ENCODE peak calls at places on chromosomes 3 and 15, in ten cellular contexts. O, P, N, X, S, K, T, Y, W and E are unnamed samples.

GRCh38 chr3:14806641-14807263 is 12.0 kb upstream of the FGD5 start:
- DNase-seq in W (peak; percentile 40), Y (no peak), S (no peak), K (no peak), T (no peak), P (no peak), O (no peak), N (no peak), X (no peak), E (no peak)

GRCh38 chr15:64809649-64810498 is 15.6 kb downstream of the PIF1 start:
- DNase-seq in O (no peak), T (peak; percentile 79), W (peak; percentile 78), N (peak; percentile 71), K (peak; percentile 85), Y (no peak), X (peak; percentile 83), S (peak; percentile 89), P (peak; percentile 75), E (peak; percentile 25)

GRCh38 chr15:51603002-51603401 is 19.6 kb downstream of the DMXL2 start:
- DNase-seq in P (no peak), O (no peak), W (no peak), S (no peak), K (no peak), T (no peak), N (no peak), Y (no peak), X (no peak), E (no peak)

GRCh38 chr3:144809381-144809780 is 837.8 kb downstream of the DIPK2A start:
- DNase-seq in K (no peak), S (no peak), P (no peak), X (no peak), O (no peak), N (no peak), Y (no peak), W (no peak), T (no peak), E (no peak)

GRCh38 chr3:195906865-195907729 is 1.3 kb downstream of the TNK2 start:
- DNase-seq in K (peak; percentile 79), W (no peak), X (peak; percentile 54), S (peak; percentile 44), T (peak; percentile 67), P (peak; percentile 16), N (no peak), Y (no peak), O (no peak), E (no peak)

GRCh38 chr3:60917136-60917535 is 334.1 kb downstream of the FHIT start:
- DNase-seq in W (no peak), O (no peak), P (no peak), T (no peak), N (no peak), X (no peak), Y (no peak), K (no peak), S (peak; percentile 59), E (no peak)

GRCh38 chr3:14804835-14805780 is 13.7 kb upstream of the FGD5 start:
- DNase-seq in S (no peak), T (no peak), Y (no peak), P (no peak), X (no peak), K (no peak), W (no peak), O (no peak), N (no peak), E (no peak)

GRCh38 chr3:78337801-78338211 is 1297.9 kb downstream of the ROBO2 start:
- DNase-seq in T (no peak), N (no peak), Y (no peak), P (no peak), W (peak; percentile 13), K (no peak), O (peak; percentile 37), S (no peak), X (no peak), E (peak; percentile 41)

GRCh38 chr3:186132487-186132886 is 23.6 kb upstream of the ETV5 start:
- DNase-seq in Y (no peak), P (no peak), X (no peak), W (no peak), T (no peak), O (no peak), N (no peak), K (no peak), S (no peak), E (no peak)

GRCh38 chr15:81768773-81769172 is 277.0 kb downstream of the MEX3B start:
- DNase-seq in W (no peak), P (no peak), K (no peak), S (no peak), O (no peak), Y (no peak), X (no peak), N (no peak), T (no peak), E (no peak)

GRCh38 chr3:45226206-45226915 is at the start of gene TMEM158:
- DNase-seq in Y (no peak), S (peak; percentile 73), N (peak; percentile 74), T (peak; percentile 92), W (peak; percentile 61), P (peak; percentile 82), O (no peak), K (peak; percentile 88), X (peak; percentile 93), E (no peak)

GRCh38 chr3:45223889-45224730 is 2.0 kb downstream of the TMEM158 start:
- DNase-seq in W (peak; percentile 44), P (peak; percentile 49), Y (no peak), N (no peak), K (no peak), T (no peak), O (no peak), S (no peak), X (no peak), E (no peak)

GRCh38 chr3:45227131-45227819 is 1.2 kb upstream of the TMEM158 start:
- DNase-seq in T (no peak), W (no peak), S (no peak), N (no peak), O (no peak), P (no peak), Y (no peak), K (no peak), X (no peak), E (no peak)

GRCh38 chr3:45224824-45225464 is 1.1 kb downstream of the TMEM158 start:
- DNase-seq in P (peak; percentile 77), W (peak; percentile 83), N (peak; percentile 47), K (peak; percentile 63), Y (no peak), T (peak; percentile 82), O (no peak), X (peak; percentile 75), S (peak; percentile 60), E (no peak)

DNA sequence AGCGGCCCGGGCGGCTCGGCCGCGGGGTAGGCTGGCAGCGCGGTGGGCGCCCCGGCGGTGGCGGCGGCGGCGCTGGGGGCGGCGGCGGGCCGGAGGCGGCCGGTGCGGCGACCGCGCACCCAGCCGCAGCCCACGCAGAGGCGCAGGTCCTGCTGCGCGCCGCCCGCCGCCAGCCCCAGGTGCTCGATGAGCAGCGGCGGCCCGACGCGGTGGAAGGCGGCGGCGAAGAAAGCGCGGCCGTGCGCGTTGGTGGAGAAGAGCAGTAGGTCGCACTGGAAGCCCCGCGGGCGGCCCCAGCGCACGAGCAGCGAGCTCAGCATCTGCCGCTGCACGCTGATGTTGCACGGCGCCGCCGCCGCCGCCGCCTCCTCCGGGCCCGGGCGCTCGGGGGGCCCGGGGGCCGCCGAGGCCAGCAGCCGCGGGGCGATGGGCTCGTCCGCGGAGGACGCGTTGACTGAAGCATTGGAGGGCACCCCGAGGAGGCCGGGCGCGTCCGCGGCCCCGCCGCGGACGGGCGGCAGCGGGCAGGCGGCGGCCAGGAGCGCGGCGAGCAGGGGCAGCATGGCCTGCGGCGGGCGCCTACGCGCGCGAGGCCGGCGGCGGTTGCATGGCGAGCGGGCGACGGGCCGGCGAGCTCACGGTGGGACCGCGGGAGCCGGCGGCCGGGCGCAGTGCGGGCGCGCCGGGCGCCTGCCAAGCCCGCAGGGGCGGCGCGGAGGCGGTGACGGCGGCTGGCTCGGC is 452 bp downstream of the TMEM158 start:
- DNase-seq in P (no peak), K (peak; percentile 68), W (peak; percentile 46), S (peak; percentile 44), T (peak; percentile 45), X (no peak), Y (no peak), O (no peak), N (no peak), E (no peak)
- TF ChIP-seq CTCF in P (no peak), K (no peak), W (no peak), S (no peak), T (no peak), X (no peak), Y (peak; percentile 45), O (no peak), N (no peak), E (no peak)

DNA sequence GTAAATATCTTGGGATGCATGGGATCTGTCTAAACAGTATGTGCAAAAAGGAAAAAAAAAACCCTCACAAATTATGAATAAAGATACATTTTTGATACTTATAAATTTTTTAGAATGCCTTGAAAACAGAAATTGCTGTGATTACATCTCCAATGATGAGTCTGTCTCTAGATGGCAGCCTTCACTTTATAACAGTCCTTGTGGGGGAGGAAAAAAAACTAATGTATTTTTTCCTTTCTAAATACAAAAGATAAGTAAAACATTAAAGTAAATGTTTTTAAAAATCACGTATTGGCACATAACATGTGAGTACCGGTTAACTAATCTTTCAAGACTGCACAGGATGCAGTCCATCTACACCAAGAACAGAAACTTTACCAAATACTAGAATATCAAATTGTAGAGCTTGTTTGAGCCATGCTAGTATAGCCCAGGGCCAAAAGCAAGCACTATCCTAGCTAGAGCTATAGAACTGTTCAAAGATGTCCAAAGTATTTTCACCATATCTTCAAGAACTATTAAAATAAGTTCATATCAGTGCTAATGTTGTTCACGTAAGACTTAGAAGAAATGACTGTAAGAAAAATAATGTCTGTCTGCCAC is 206.4 kb downstream of the STAG1 start:
- DNase-seq in Y (no peak), S (no peak), T (no peak), O (no peak), K (no peak), N (no peak), X (no peak), P (peak; percentile 49), W (peak; percentile 65), E (no peak)
- TF ChIP-seq CTCF in Y (peak; percentile 39), S (peak; percentile 49), T (no peak), O (no peak), K (no peak), N (peak; percentile 11), X (no peak), P (peak; percentile 32), W (peak; percentile 48), E (peak; percentile 28)

GRCh38 chr3:42473083-42473932 is 29.1 kb upstream of the VIPR1 start:
- DNase-seq in P (peak; percentile 56), N (no peak), X (peak; percentile 54), S (no peak), Y (no peak), K (no peak), W (peak; percentile 42), T (peak; percentile 52), O (no peak), E (no peak)
- TF ChIP-seq CTCF in P (no peak), N (no peak), X (no peak), S (no peak), Y (no peak), K (no peak), W (no peak), T (no peak), O (no peak), E (no peak)

DNA sequence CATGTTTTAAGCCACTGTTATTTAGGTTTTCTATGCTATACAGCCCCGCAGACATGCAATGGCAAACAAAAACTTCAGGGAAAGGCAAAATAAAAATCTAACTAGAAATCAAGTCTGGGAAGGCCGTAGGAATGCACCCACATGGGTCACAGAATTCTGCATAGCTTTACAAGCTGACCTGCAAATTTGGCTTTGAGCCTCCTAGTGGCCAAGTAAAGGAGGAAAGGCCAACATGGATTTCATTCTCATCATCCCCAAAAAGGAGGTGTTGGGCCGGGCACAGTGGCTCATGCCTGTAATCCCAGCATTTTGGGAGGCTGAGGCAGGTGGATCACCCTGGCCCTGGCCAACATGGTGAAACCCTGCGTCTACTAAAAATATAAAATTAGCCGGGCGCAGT is 124.3 kb downstream of the FBLN2 start:
- DNase-seq in K (no peak), X (no peak), T (no peak), P (no peak), W (peak; percentile 20), O (no peak), Y (no peak), N (no peak), S (no peak), E (no peak)
- TF ChIP-seq CTCF in K (no peak), X (no peak), T (no peak), P (peak; percentile 45), W (peak; percentile 50), O (peak; percentile 38), Y (no peak), N (no peak), S (peak; percentile 28), E (peak; percentile 34)